ENCODE peak calls at places on chromosomes 2 and 18, in eight cellular contexts. One of them, this sample, is unnamed.

GRCh38 chr2:186201371-186201770 is 284.7 kb upstream of the ZC3H15 start:
- DNase-seq in fibroblast of lung: peak
- DNase-seq in OCI-LY7: no peak
- DNase-seq in tibial artery: no peak
- DNase-seq in heart right ventricle: no peak
- DNase-seq in mesendoderm: peak
- DNase-seq in A549: no peak
- DNase-seq in caudate nucleus: no peak
- DNase-seq in this sample: no peak

GRCh38 chr18:51522821-51523220 is 325.3 kb upstream of the MEX3C start:
- DNase-seq in fibroblast of lung: no peak
- DNase-seq in OCI-LY7: no peak
- DNase-seq in tibial artery: no peak
- DNase-seq in heart right ventricle: no peak
- DNase-seq in mesendoderm: peak
- DNase-seq in A549: peak
- DNase-seq in caudate nucleus: no peak
- DNase-seq in this sample: no peak

GRCh38 chr18:78939105-78939504 is 40.5 kb upstream of the SALL3 start:
- DNase-seq in fibroblast of lung: peak
- DNase-seq in OCI-LY7: no peak
- DNase-seq in tibial artery: no peak
- DNase-seq in heart right ventricle: no peak
- DNase-seq in mesendoderm: no peak
- DNase-seq in A549: no peak
- DNase-seq in caudate nucleus: no peak
- DNase-seq in this sample: no peak

GRCh38 chr2:187390891-187391290 is 57.2 kb downstream of the CALCRL start:
- DNase-seq in fibroblast of lung: peak
- DNase-seq in OCI-LY7: no peak
- DNase-seq in tibial artery: no peak
- DNase-seq in heart right ventricle: no peak
- DNase-seq in mesendoderm: no peak
- DNase-seq in A549: peak
- DNase-seq in caudate nucleus: no peak
- DNase-seq in this sample: no peak

GRCh38 chr18:23238651-23239349 is 103.5 kb downstream of the CABLES1 start:
- DNase-seq in fibroblast of lung: peak
- DNase-seq in OCI-LY7: no peak
- DNase-seq in tibial artery: no peak
- DNase-seq in heart right ventricle: no peak
- DNase-seq in mesendoderm: peak
- DNase-seq in A549: no peak
- DNase-seq in caudate nucleus: no peak
- DNase-seq in this sample: no peak

GRCh38 chr2:217092710-217093379 is 233.0 kb upstream of the TNP1 start:
- DNase-seq in fibroblast of lung: no peak
- DNase-seq in OCI-LY7: no peak
- DNase-seq in tibial artery: peak
- DNase-seq in heart right ventricle: no peak
- DNase-seq in mesendoderm: no peak
- DNase-seq in A549: no peak
- DNase-seq in caudate nucleus: no peak
- DNase-seq in this sample: no peak

GRCh38 chr2:71256421-71256820 is 29.5 kb upstream of the PAIP2B start:
- DNase-seq in fibroblast of lung: no peak
- DNase-seq in OCI-LY7: no peak
- DNase-seq in tibial artery: no peak
- DNase-seq in heart right ventricle: no peak
- DNase-seq in mesendoderm: no peak
- DNase-seq in A549: no peak
- DNase-seq in caudate nucleus: peak
- DNase-seq in this sample: peak

GRCh38 chr18:72848534-72849237 is 19.1 kb downstream of the NETO1 start:
- DNase-seq in fibroblast of lung: peak
- DNase-seq in OCI-LY7: no peak
- DNase-seq in tibial artery: no peak
- DNase-seq in heart right ventricle: no peak
- DNase-seq in mesendoderm: peak
- DNase-seq in A549: no peak
- DNase-seq in caudate nucleus: no peak
- DNase-seq in this sample: no peak

GRCh38 chr2:21772624-21773023 is 648.9 kb downstream of the TDRD15 start:
- DNase-seq in fibroblast of lung: peak
- DNase-seq in OCI-LY7: no peak
- DNase-seq in tibial artery: no peak
- DNase-seq in heart right ventricle: no peak
- DNase-seq in mesendoderm: no peak
- DNase-seq in A549: no peak
- DNase-seq in caudate nucleus: no peak
- DNase-seq in this sample: no peak

GRCh38 chr2:10331702-10332401 is 29.1 kb downstream of the HPCAL1 start:
- DNase-seq in fibroblast of lung: no peak
- DNase-seq in OCI-LY7: peak
- DNase-seq in tibial artery: peak
- DNase-seq in heart right ventricle: no peak
- DNase-seq in mesendoderm: no peak
- DNase-seq in A549: no peak
- DNase-seq in caudate nucleus: no peak
- DNase-seq in this sample: no peak

GRCh38 chr2:121036226-121036692 is 248.7 kb downstream of the TFCP2L1 start:
- DNase-seq in fibroblast of lung: no peak
- DNase-seq in OCI-LY7: no peak
- DNase-seq in tibial artery: no peak
- DNase-seq in heart right ventricle: no peak
- DNase-seq in mesendoderm: no peak
- DNase-seq in A549: peak
- DNase-seq in caudate nucleus: no peak
- DNase-seq in this sample: no peak

GRCh38 chr18:40407913-40408312 is 1547.1 kb upstream of the PIK3C3 start:
- DNase-seq in fibroblast of lung: peak
- DNase-seq in OCI-LY7: no peak
- DNase-seq in tibial artery: no peak
- DNase-seq in heart right ventricle: no peak
- DNase-seq in mesendoderm: no peak
- DNase-seq in A549: no peak
- DNase-seq in caudate nucleus: no peak
- DNase-seq in this sample: no peak

GRCh38 chr2:127737892-127738291 is 36.6 kb downstream of the SFT2D3 start:
- DNase-seq in fibroblast of lung: no peak
- DNase-seq in OCI-LY7: no peak
- DNase-seq in tibial artery: no peak
- DNase-seq in heart right ventricle: no peak
- DNase-seq in mesendoderm: no peak
- DNase-seq in A549: peak
- DNase-seq in caudate nucleus: no peak
- DNase-seq in this sample: no peak

GRCh38 chr2:66771359-66771978 is 336.5 kb downstream of the MEIS1 start:
- DNase-seq in fibroblast of lung: peak
- DNase-seq in OCI-LY7: no peak
- DNase-seq in tibial artery: no peak
- DNase-seq in heart right ventricle: no peak
- DNase-seq in mesendoderm: no peak
- DNase-seq in A549: peak
- DNase-seq in caudate nucleus: no peak
- DNase-seq in this sample: no peak

GRCh38 chr2:176445831-176446433 is 176.7 kb downstream of the MTX2 start:
- DNase-seq in fibroblast of lung: peak
- DNase-seq in OCI-LY7: no peak
- DNase-seq in tibial artery: no peak
- DNase-seq in heart right ventricle: no peak
- DNase-seq in mesendoderm: no peak
- DNase-seq in A549: peak
- DNase-seq in caudate nucleus: no peak
- DNase-seq in this sample: no peak

GRCh38 chr2:43041661-43042360 is 184.6 kb downstream of the ZFP36L2 start:
- DNase-seq in fibroblast of lung: peak
- DNase-seq in OCI-LY7: no peak
- DNase-seq in tibial artery: no peak
- DNase-seq in heart right ventricle: no peak
- DNase-seq in mesendoderm: peak
- DNase-seq in A549: peak
- DNase-seq in caudate nucleus: no peak
- DNase-seq in this sample: no peak

GRCh38 chr2:145842002-145842401 is 1322.1 kb upstream of the ZEB2 start:
- DNase-seq in fibroblast of lung: no peak
- DNase-seq in OCI-LY7: no peak
- DNase-seq in tibial artery: no peak
- DNase-seq in heart right ventricle: no peak
- DNase-seq in mesendoderm: no peak
- DNase-seq in A549: no peak
- DNase-seq in caudate nucleus: no peak
- DNase-seq in this sample: no peak

GRCh38 chr2:196239622-196240587 is 68.5 kb upstream of the STK17B start:
- DNase-seq in fibroblast of lung: peak
- DNase-seq in OCI-LY7: peak
- DNase-seq in tibial artery: peak
- DNase-seq in heart right ventricle: peak
- DNase-seq in mesendoderm: peak
- DNase-seq in A549: no peak
- DNase-seq in caudate nucleus: no peak
- DNase-seq in this sample: no peak

GRCh38 chr2:31372097-31372496 is 42.4 kb downstream of the XDH start:
- DNase-seq in fibroblast of lung: no peak
- DNase-seq in OCI-LY7: no peak
- DNase-seq in tibial artery: no peak
- DNase-seq in heart right ventricle: no peak
- DNase-seq in mesendoderm: no peak
- DNase-seq in A549: no peak
- DNase-seq in caudate nucleus: no peak
- DNase-seq in this sample: no peak

GRCh38 chr2:65277791-65278449 is 50.3 kb downstream of the ACTR2 start:
- DNase-seq in fibroblast of lung: peak
- DNase-seq in OCI-LY7: no peak
- DNase-seq in tibial artery: no peak
- DNase-seq in heart right ventricle: no peak
- DNase-seq in mesendoderm: no peak
- DNase-seq in A549: no peak
- DNase-seq in caudate nucleus: no peak
- DNase-seq in this sample: no peak

GRCh38 chr2:16664052-16664731 is 1.4 kb downstream of the CYRIA start:
- DNase-seq in fibroblast of lung: peak
- DNase-seq in OCI-LY7: peak
- DNase-seq in tibial artery: peak
- DNase-seq in heart right ventricle: peak
- DNase-seq in mesendoderm: peak
- DNase-seq in A549: peak
- DNase-seq in caudate nucleus: peak
- DNase-seq in this sample: no peak

GRCh38 chr2:55610954-55611743 is 6.3 kb downstream of the PPP4R3B start:
- DNase-seq in fibroblast of lung: no peak
- DNase-seq in OCI-LY7: no peak
- DNase-seq in tibial artery: no peak
- DNase-seq in heart right ventricle: no peak
- DNase-seq in mesendoderm: no peak
- DNase-seq in A549: no peak
- DNase-seq in caudate nucleus: no peak
- DNase-seq in this sample: no peak

GRCh38 chr2:45483997-45484396 is 127.1 kb downstream of the SRBD1 start:
- DNase-seq in fibroblast of lung: no peak
- DNase-seq in OCI-LY7: peak
- DNase-seq in tibial artery: no peak
- DNase-seq in heart right ventricle: no peak
- DNase-seq in mesendoderm: peak
- DNase-seq in A549: peak
- DNase-seq in caudate nucleus: no peak
- DNase-seq in this sample: no peak

GRCh38 chr2:203959265-203960034 is 22.9 kb downstream of the ICOS start:
- DNase-seq in fibroblast of lung: no peak
- DNase-seq in OCI-LY7: no peak
- DNase-seq in tibial artery: no peak
- DNase-seq in heart right ventricle: no peak
- DNase-seq in mesendoderm: no peak
- DNase-seq in A549: no peak
- DNase-seq in caudate nucleus: no peak
- DNase-seq in this sample: no peak

GRCh38 chr2:30147715-30148611 is 1.2 kb downstream of the YPEL5 start:
- DNase-seq in fibroblast of lung: peak
- DNase-seq in OCI-LY7: peak
- DNase-seq in tibial artery: peak
- DNase-seq in heart right ventricle: peak
- DNase-seq in mesendoderm: peak
- DNase-seq in A549: peak
- DNase-seq in caudate nucleus: peak
- DNase-seq in this sample: peak

GRCh38 chr2:20524412-20525040 is 77.7 kb downstream of the RHOB start:
- DNase-seq in fibroblast of lung: no peak
- DNase-seq in OCI-LY7: peak
- DNase-seq in tibial artery: no peak
- DNase-seq in heart right ventricle: peak
- DNase-seq in mesendoderm: peak
- DNase-seq in A549: no peak
- DNase-seq in caudate nucleus: peak
- DNase-seq in this sample: peak

GRCh38 chr18:34976899-34977786 is 64.1 kb upstream of the MAPRE2 start:
- DNase-seq in fibroblast of lung: peak
- DNase-seq in OCI-LY7: peak
- DNase-seq in tibial artery: peak
- DNase-seq in heart right ventricle: peak
- DNase-seq in mesendoderm: peak
- DNase-seq in A549: peak
- DNase-seq in caudate nucleus: peak
- DNase-seq in this sample: peak

GRCh38 chr2:168457177-168457905 is 1.3 kb downstream of the CERS6 start:
- DNase-seq in fibroblast of lung: no peak
- DNase-seq in OCI-LY7: no peak
- DNase-seq in tibial artery: no peak
- DNase-seq in heart right ventricle: no peak
- DNase-seq in mesendoderm: no peak
- DNase-seq in A549: no peak
- DNase-seq in caudate nucleus: no peak
- DNase-seq in this sample: no peak
- H3K27ac ChIP-seq in fibroblast of lung: no peak
- H3K27ac ChIP-seq in OCI-LY7: no peak
- H3K27ac ChIP-seq in tibial artery: peak
- H3K27ac ChIP-seq in heart right ventricle: peak
- H3K27ac ChIP-seq in mesendoderm: no peak
- H3K27ac ChIP-seq in A549: peak
- H3K27ac ChIP-seq in caudate nucleus: peak
- H3K27ac ChIP-seq in this sample: no peak

GRCh38 chr2:9262671-9263171 is 56.1 kb downstream of the ASAP2 start:
- DNase-seq in fibroblast of lung: no peak
- DNase-seq in OCI-LY7: no peak
- DNase-seq in tibial artery: no peak
- DNase-seq in heart right ventricle: peak
- DNase-seq in mesendoderm: peak
- DNase-seq in A549: no peak
- DNase-seq in caudate nucleus: no peak
- DNase-seq in this sample: no peak
- H3K27ac ChIP-seq in fibroblast of lung: peak
- H3K27ac ChIP-seq in OCI-LY7: no peak
- H3K27ac ChIP-seq in tibial artery: peak
- H3K27ac ChIP-seq in heart right ventricle: peak
- H3K27ac ChIP-seq in mesendoderm: no peak
- H3K27ac ChIP-seq in A549: no peak
- H3K27ac ChIP-seq in caudate nucleus: peak
- H3K27ac ChIP-seq in this sample: peak

GRCh38 chr18:48098538-48098937 is 168.1 kb upstream of the SMAD2 start:
- DNase-seq in fibroblast of lung: no peak
- DNase-seq in OCI-LY7: no peak
- DNase-seq in tibial artery: no peak
- DNase-seq in heart right ventricle: no peak
- DNase-seq in mesendoderm: no peak
- DNase-seq in A549: peak
- DNase-seq in caudate nucleus: no peak
- DNase-seq in this sample: no peak
- H3K27ac ChIP-seq in fibroblast of lung: no peak
- H3K27ac ChIP-seq in OCI-LY7: no peak
- H3K27ac ChIP-seq in tibial artery: no peak
- H3K27ac ChIP-seq in heart right ventricle: no peak
- H3K27ac ChIP-seq in mesendoderm: no peak
- H3K27ac ChIP-seq in A549: no peak
- H3K27ac ChIP-seq in caudate nucleus: no peak
- H3K27ac ChIP-seq in this sample: no peak

GRCh38 chr2:111168528-111168929 is 47.8 kb downstream of the BCL2L11 start:
- DNase-seq in fibroblast of lung: peak
- DNase-seq in OCI-LY7: peak
- DNase-seq in tibial artery: no peak
- DNase-seq in heart right ventricle: peak
- DNase-seq in mesendoderm: no peak
- DNase-seq in A549: peak
- DNase-seq in caudate nucleus: peak
- DNase-seq in this sample: no peak
- H3K27ac ChIP-seq in fibroblast of lung: no peak
- H3K27ac ChIP-seq in OCI-LY7: no peak
- H3K27ac ChIP-seq in tibial artery: no peak
- H3K27ac ChIP-seq in heart right ventricle: no peak
- H3K27ac ChIP-seq in mesendoderm: no peak
- H3K27ac ChIP-seq in A549: peak
- H3K27ac ChIP-seq in caudate nucleus: no peak
- H3K27ac ChIP-seq in this sample: no peak